ENCODE peak calls at places on chromosomes 1 and 21, in five cellular contexts. One of them, this sample, is unnamed.

GRCh38 chr1:21706151-21706835 is 37.1 kb upstream of the RAP1GAP start:
- DNase-seq in psoas muscle: no peak
- DNase-seq in activated CD4-positive, alpha-beta memory T cell treated with anti-CD3 and anti-CD28 coated beads for 36 hours: no peak
- DNase-seq in lower lobe of right lung: no peak
- DNase-seq in choroid plexus epithelial cell: peak
- DNase-seq in this sample: no peak

GRCh38 chr1:23444104-23444533 is 19.6 kb upstream of the TCEA3 start:
- DNase-seq in activated CD4-positive, alpha-beta memory T cell treated with anti-CD3 and anti-CD28 coated beads for 36 hours: no peak
- DNase-seq in lower lobe of right lung: peak
- DNase-seq in psoas muscle: peak
- DNase-seq in choroid plexus epithelial cell: peak
- DNase-seq in this sample: no peak

GRCh38 chr1:25748531-25749205 is 51.3 kb upstream of the SELENON start:
- DNase-seq in lower lobe of right lung: no peak
- DNase-seq in choroid plexus epithelial cell: no peak
- DNase-seq in psoas muscle: no peak
- DNase-seq in activated CD4-positive, alpha-beta memory T cell treated with anti-CD3 and anti-CD28 coated beads for 36 hours: no peak
- DNase-seq in this sample: no peak

GRCh38 chr1:47569681-47570470 is 132.0 kb downstream of the FOXD2 start:
- DNase-seq in lower lobe of right lung: peak
- DNase-seq in choroid plexus epithelial cell: peak
- DNase-seq in activated CD4-positive, alpha-beta memory T cell treated with anti-CD3 and anti-CD28 coated beads for 36 hours: no peak
- DNase-seq in psoas muscle: peak
- DNase-seq in this sample: no peak

GRCh38 chr1:150087415-150087814 is 19.8 kb downstream of the VPS45 start:
- DNase-seq in choroid plexus epithelial cell: no peak
- DNase-seq in lower lobe of right lung: no peak
- DNase-seq in activated CD4-positive, alpha-beta memory T cell treated with anti-CD3 and anti-CD28 coated beads for 36 hours: no peak
- DNase-seq in psoas muscle: no peak
- DNase-seq in this sample: no peak

GRCh38 chr1:19390901-19391595 is 78.9 kb downstream of the SLC66A1 start:
- DNase-seq in psoas muscle: peak
- DNase-seq in lower lobe of right lung: no peak
- DNase-seq in activated CD4-positive, alpha-beta memory T cell treated with anti-CD3 and anti-CD28 coated beads for 36 hours: peak
- DNase-seq in choroid plexus epithelial cell: peak
- DNase-seq in this sample: peak

GRCh38 chr1:182054698-182055326 is 6.7 kb downstream of the ZNF648 start:
- DNase-seq in lower lobe of right lung: no peak
- DNase-seq in choroid plexus epithelial cell: peak
- DNase-seq in activated CD4-positive, alpha-beta memory T cell treated with anti-CD3 and anti-CD28 coated beads for 36 hours: peak
- DNase-seq in psoas muscle: no peak
- DNase-seq in this sample: peak

GRCh38 chr1:216075339-216075738 is 347.9 kb downstream of the USH2A start:
- DNase-seq in lower lobe of right lung: no peak
- DNase-seq in psoas muscle: no peak
- DNase-seq in choroid plexus epithelial cell: peak
- DNase-seq in activated CD4-positive, alpha-beta memory T cell treated with anti-CD3 and anti-CD28 coated beads for 36 hours: no peak
- DNase-seq in this sample: no peak

GRCh38 chr1:156712626-156713025 is 7.2 kb upstream of the CRABP2 start:
- DNase-seq in lower lobe of right lung: no peak
- DNase-seq in choroid plexus epithelial cell: no peak
- DNase-seq in psoas muscle: no peak
- DNase-seq in activated CD4-positive, alpha-beta memory T cell treated with anti-CD3 and anti-CD28 coated beads for 36 hours: no peak
- DNase-seq in this sample: no peak

GRCh38 chr1:15210651-15211390 is 36.2 kb upstream of the FHAD1 start:
- DNase-seq in lower lobe of right lung: no peak
- DNase-seq in choroid plexus epithelial cell: peak
- DNase-seq in activated CD4-positive, alpha-beta memory T cell treated with anti-CD3 and anti-CD28 coated beads for 36 hours: no peak
- DNase-seq in psoas muscle: no peak
- DNase-seq in this sample: no peak

GRCh38 chr1:7339953-7340352 is 431.1 kb upstream of the VAMP3 start:
- DNase-seq in choroid plexus epithelial cell: peak
- DNase-seq in psoas muscle: no peak
- DNase-seq in activated CD4-positive, alpha-beta memory T cell treated with anti-CD3 and anti-CD28 coated beads for 36 hours: no peak
- DNase-seq in lower lobe of right lung: no peak
- DNase-seq in this sample: no peak

GRCh38 chr21:43750339-43751033 is 25.6 kb downstream of the CSTB start:
- DNase-seq in activated CD4-positive, alpha-beta memory T cell treated with anti-CD3 and anti-CD28 coated beads for 36 hours: no peak
- DNase-seq in choroid plexus epithelial cell: no peak
- DNase-seq in psoas muscle: no peak
- DNase-seq in lower lobe of right lung: no peak
- DNase-seq in this sample: no peak

GRCh38 chr1:90568436-90568835 is 148.7 kb downstream of the BARHL2 start:
- DNase-seq in lower lobe of right lung: no peak
- DNase-seq in choroid plexus epithelial cell: no peak
- DNase-seq in activated CD4-positive, alpha-beta memory T cell treated with anti-CD3 and anti-CD28 coated beads for 36 hours: no peak
- DNase-seq in psoas muscle: no peak
- DNase-seq in this sample: no peak

GRCh38 chr1:201816309-201816849 is 12.6 kb upstream of the IPO9 start:
- DNase-seq in activated CD4-positive, alpha-beta memory T cell treated with anti-CD3 and anti-CD28 coated beads for 36 hours: no peak
- DNase-seq in lower lobe of right lung: no peak
- DNase-seq in psoas muscle: no peak
- DNase-seq in choroid plexus epithelial cell: no peak
- DNase-seq in this sample: no peak

GRCh38 chr1:42993631-42994121 is 35.0 kb upstream of the SLC2A1 start:
- DNase-seq in psoas muscle: peak
- DNase-seq in lower lobe of right lung: no peak
- DNase-seq in choroid plexus epithelial cell: no peak
- DNase-seq in activated CD4-positive, alpha-beta memory T cell treated with anti-CD3 and anti-CD28 coated beads for 36 hours: no peak
- DNase-seq in this sample: no peak

GRCh38 chr1:96233422-96233821 is 488.2 kb upstream of the PTBP2 start:
- DNase-seq in psoas muscle: no peak
- DNase-seq in choroid plexus epithelial cell: no peak
- DNase-seq in lower lobe of right lung: no peak
- DNase-seq in activated CD4-positive, alpha-beta memory T cell treated with anti-CD3 and anti-CD28 coated beads for 36 hours: no peak
- DNase-seq in this sample: no peak

GRCh38 chr1:67201891-67202290 is 35.6 kb downstream of the IL23R start:
- DNase-seq in lower lobe of right lung: no peak
- DNase-seq in psoas muscle: no peak
- DNase-seq in activated CD4-positive, alpha-beta memory T cell treated with anti-CD3 and anti-CD28 coated beads for 36 hours: no peak
- DNase-seq in choroid plexus epithelial cell: no peak
- DNase-seq in this sample: no peak

GRCh38 chr21:28521932-28522826 is 470.5 kb downstream of the LTN1 start:
- DNase-seq in choroid plexus epithelial cell: peak
- DNase-seq in lower lobe of right lung: no peak
- DNase-seq in activated CD4-positive, alpha-beta memory T cell treated with anti-CD3 and anti-CD28 coated beads for 36 hours: peak
- DNase-seq in psoas muscle: no peak
- DNase-seq in this sample: no peak

GRCh38 chr1:24341260-24341659 is 22.1 kb downstream of the GRHL3 start:
- DNase-seq in activated CD4-positive, alpha-beta memory T cell treated with anti-CD3 and anti-CD28 coated beads for 36 hours: no peak
- DNase-seq in psoas muscle: no peak
- DNase-seq in lower lobe of right lung: no peak
- DNase-seq in choroid plexus epithelial cell: no peak
- DNase-seq in this sample: no peak

GRCh38 chr1:207804746-207805468 is 53.1 kb downstream of the CD46 start:
- DNase-seq in choroid plexus epithelial cell: no peak
- DNase-seq in lower lobe of right lung: no peak
- DNase-seq in activated CD4-positive, alpha-beta memory T cell treated with anti-CD3 and anti-CD28 coated beads for 36 hours: no peak
- DNase-seq in psoas muscle: no peak
- DNase-seq in this sample: no peak

GRCh38 chr1:72432645-72433267 is 150.4 kb upstream of the NEGR1 start:
- DNase-seq in lower lobe of right lung: no peak
- DNase-seq in activated CD4-positive, alpha-beta memory T cell treated with anti-CD3 and anti-CD28 coated beads for 36 hours: no peak
- DNase-seq in psoas muscle: no peak
- DNase-seq in choroid plexus epithelial cell: no peak
- DNase-seq in this sample: no peak

GRCh38 chr1:102837551-102837950 is 270.8 kb downstream of the COL11A1 start:
- DNase-seq in activated CD4-positive, alpha-beta memory T cell treated with anti-CD3 and anti-CD28 coated beads for 36 hours: no peak
- DNase-seq in psoas muscle: no peak
- DNase-seq in choroid plexus epithelial cell: no peak
- DNase-seq in lower lobe of right lung: no peak
- DNase-seq in this sample: no peak

GRCh38 chr1:219062161-219062560 is 111.5 kb upstream of the LYPLAL1 start:
- DNase-seq in activated CD4-positive, alpha-beta memory T cell treated with anti-CD3 and anti-CD28 coated beads for 36 hours: no peak
- DNase-seq in choroid plexus epithelial cell: no peak
- DNase-seq in lower lobe of right lung: no peak
- DNase-seq in psoas muscle: no peak
- DNase-seq in this sample: no peak

GRCh38 chr1:219883400-219884332 is 44.7 kb downstream of the SLC30A10 start:
- DNase-seq in activated CD4-positive, alpha-beta memory T cell treated with anti-CD3 and anti-CD28 coated beads for 36 hours: no peak
- DNase-seq in lower lobe of right lung: no peak
- DNase-seq in psoas muscle: no peak
- DNase-seq in choroid plexus epithelial cell: no peak
- DNase-seq in this sample: no peak

GRCh38 chr1:155706101-155706619 is 17.3 kb downstream of the DAP3 start:
- DNase-seq in choroid plexus epithelial cell: peak
- DNase-seq in activated CD4-positive, alpha-beta memory T cell treated with anti-CD3 and anti-CD28 coated beads for 36 hours: no peak
- DNase-seq in lower lobe of right lung: no peak
- DNase-seq in psoas muscle: no peak
- DNase-seq in this sample: no peak

GRCh38 chr1:211939876-211940468 is 95.4 kb downstream of the INTS7 start:
- DNase-seq in activated CD4-positive, alpha-beta memory T cell treated with anti-CD3 and anti-CD28 coated beads for 36 hours: peak
- DNase-seq in choroid plexus epithelial cell: no peak
- DNase-seq in psoas muscle: no peak
- DNase-seq in lower lobe of right lung: no peak
- DNase-seq in this sample: peak

GRCh38 chr21:38544681-38545080 is 46.4 kb upstream of the ERG start:
- DNase-seq in lower lobe of right lung: no peak
- DNase-seq in activated CD4-positive, alpha-beta memory T cell treated with anti-CD3 and anti-CD28 coated beads for 36 hours: no peak
- DNase-seq in psoas muscle: no peak
- DNase-seq in choroid plexus epithelial cell: peak
- DNase-seq in this sample: no peak

GRCh38 chr1:92759361-92759760 is 25.5 kb downstream of the EVI5 start:
- DNase-seq in psoas muscle: no peak
- DNase-seq in activated CD4-positive, alpha-beta memory T cell treated with anti-CD3 and anti-CD28 coated beads for 36 hours: no peak
- DNase-seq in choroid plexus epithelial cell: peak
- DNase-seq in lower lobe of right lung: no peak
- DNase-seq in this sample: no peak

GRCh38 chr1:14083706-14084105 is 383.7 kb downstream of the PRDM2 start:
- DNase-seq in lower lobe of right lung: no peak
- DNase-seq in psoas muscle: no peak
- DNase-seq in activated CD4-positive, alpha-beta memory T cell treated with anti-CD3 and anti-CD28 coated beads for 36 hours: no peak
- DNase-seq in choroid plexus epithelial cell: no peak
- DNase-seq in this sample: no peak

GRCh38 chr1:50109647-50110075 is 941 bp downstream of the ELAVL4 start:
- DNase-seq in psoas muscle: no peak
- DNase-seq in lower lobe of right lung: no peak
- DNase-seq in activated CD4-positive, alpha-beta memory T cell treated with anti-CD3 and anti-CD28 coated beads for 36 hours: no peak
- DNase-seq in choroid plexus epithelial cell: peak
- DNase-seq in this sample: no peak

GRCh38 chr21:38775733-38776132 is 30.0 kb upstream of the ETS2 start:
- DNase-seq in psoas muscle: no peak
- DNase-seq in lower lobe of right lung: no peak
- DNase-seq in activated CD4-positive, alpha-beta memory T cell treated with anti-CD3 and anti-CD28 coated beads for 36 hours: no peak
- DNase-seq in choroid plexus epithelial cell: no peak
- DNase-seq in this sample: no peak

GRCh38 chr1:16026723-16027484 is 5.1 kb downstream of the CLCNKA start:
- DNase-seq in psoas muscle: no peak
- DNase-seq in lower lobe of right lung: no peak
- DNase-seq in choroid plexus epithelial cell: no peak
- DNase-seq in activated CD4-positive, alpha-beta memory T cell treated with anti-CD3 and anti-CD28 coated beads for 36 hours: peak
- DNase-seq in this sample: no peak

GRCh38 chr1:228001738-228002535 is 4.9 kb upstream of the WNT3A start:
- DNase-seq in psoas muscle: no peak
- DNase-seq in lower lobe of right lung: no peak
- DNase-seq in choroid plexus epithelial cell: no peak
- DNase-seq in activated CD4-positive, alpha-beta memory T cell treated with anti-CD3 and anti-CD28 coated beads for 36 hours: peak
- DNase-seq in this sample: no peak

GRCh38 chr1:186782791-186783190 is 46.0 kb upstream of the PLA2G4A start:
- DNase-seq in activated CD4-positive, alpha-beta memory T cell treated with anti-CD3 and anti-CD28 coated beads for 36 hours: no peak
- DNase-seq in psoas muscle: no peak
- DNase-seq in choroid plexus epithelial cell: peak
- DNase-seq in lower lobe of right lung: no peak
- DNase-seq in this sample: no peak